ENCODE peak calls at places on chromosome 9, in four cellular contexts. Z is A549, R is heart left ventricle, C is transverse colon. U is an unnamed sample.

GRCh38 chr9:13139641-13140171 is 139.8 kb downstream of the MPDZ start:
- DNase-seq in Z (no peak), R (no peak), C (no peak), U (no peak)

GRCh38 chr9:134895849-134896833 is 15.5 kb downstream of the FCN2 start:
- DNase-seq in Z (peak; percentile 72), R (peak; percentile 83), C (no peak), U (peak; percentile 47)

GRCh38 chr9:88477300-88477751 is 57.7 kb upstream of the NXNL2 start:
- DNase-seq in Z (no peak), R (no peak), C (no peak), U (no peak)

GRCh38 chr9:134223091-134223490 is 58.7 kb upstream of the RNU6ATAC start:
- DNase-seq in Z (no peak), R (peak; percentile 15), C (no peak), U (no peak)

GRCh38 chr9:130768265-130768664 is 66.8 kb upstream of the ABL1 start:
- DNase-seq in Z (no peak), R (no peak), C (peak; percentile 60), U (no peak)

GRCh38 chr9:117156150-117156688 is 258.6 kb downstream of the ASTN2 start:
- DNase-seq in Z (no peak), R (no peak), C (no peak), U (no peak)

GRCh38 chr9:72464819-72465218 is 56.6 kb upstream of the TMC1 start:
- DNase-seq in Z (no peak), R (no peak), C (no peak), U (no peak)

GRCh38 chr9:83204047-83204446 is 141.1 kb upstream of the RASEF start:
- DNase-seq in Z (no peak), R (no peak), C (no peak), U (no peak)

GRCh38 chr9:2741441-2742158 is 24.3 kb downstream of the KCNV2 start:
- DNase-seq in Z (no peak), R (no peak), C (no peak), U (no peak)

GRCh38 chr9:98287383-98287782 is 31.9 kb upstream of the TBC1D2 start:
- DNase-seq in Z (no peak), R (no peak), C (no peak), U (no peak)

GRCh38 chr9:116027511-116027910 is 126.1 kb upstream of the PAPPA start:
- DNase-seq in Z (no peak), R (no peak), C (no peak), U (no peak)

GRCh38 chr9:134388976-134389375 is 62.7 kb downstream of the RXRA start:
- DNase-seq in Z (no peak), R (no peak), C (no peak), U (no peak)

GRCh38 chr9:135068776-135069415 is 18.6 kb upstream of the OLFM1 start:
- DNase-seq in Z (no peak), R (no peak), C (peak; percentile 3), U (peak; percentile 47)

GRCh38 chr9:85943757-85944430 is 2.9 kb downstream of the NAA35 start:
- DNase-seq in Z (no peak), R (no peak), C (no peak), U (no peak)

GRCh38 chr9:105475302-105475701 is 27.5 kb downstream of the FSD1L start:
- DNase-seq in Z (no peak), R (no peak), C (no peak), U (no peak)

GRCh38 chr9:2414465-2414864 is 207.1 kb upstream of the VLDLR start:
- DNase-seq in Z (no peak), R (no peak), C (no peak), U (no peak)

GRCh38 chr9:111411266-111411665 is 72.9 kb downstream of the ECPAS start:
- DNase-seq in Z (no peak), R (no peak), C (no peak), U (no peak)

GRCh38 chr9:11915699-11916098 is 777.5 kb upstream of the TYRP1 start:
- DNase-seq in Z (no peak), R (no peak), C (no peak), U (no peak)

GRCh38 chr9:106862946-106863740 is at the start of gene ZNF462:
- DNase-seq in Z (peak; percentile 43), R (peak; percentile 68), C (peak; percentile 47), U (no peak)
- TF ChIP-seq POLR2A in Z (peak; percentile 42), R (no peak), C (peak; percentile 40), U (no peak)

GRCh38 chr9:17134843-17135577 is at the start of gene CNTLN:
- DNase-seq in Z (peak; percentile 90), R (peak; percentile 97), C (peak; percentile 93), U (peak; percentile 93)
- TF ChIP-seq POLR2A in Z (peak; percentile 95), R (peak; percentile 81), C (peak; percentile 37), U (no peak)

GRCh38 chr9:37575921-37576721 is at the start of gene FBXO10:
- DNase-seq in Z (peak; percentile 69), R (peak; percentile 86), C (peak; percentile 78), U (peak; percentile 61)
- TF ChIP-seq POLR2A in Z (peak; percentile 49), R (peak; percentile 64), C (peak; percentile 36), U (no peak)

GRCh38 chr9:125649826-125650225 is 57.2 kb downstream of the MAPKAP1 start:
- DNase-seq in Z (no peak), R (no peak), C (no peak), U (no peak)

GRCh38 chr9:125648294-125648693 is 58.7 kb downstream of the MAPKAP1 start:
- DNase-seq in Z (no peak), R (no peak), C (no peak), U (no peak)

GRCh38 chr9:125649315-125649714 is 57.7 kb downstream of the MAPKAP1 start:
- DNase-seq in Z (peak; percentile 51), R (no peak), C (no peak), U (no peak)

GRCh38 chr9:125646222-125647100 is 60.5 kb downstream of the MAPKAP1 start:
- DNase-seq in Z (no peak), R (no peak), C (no peak), U (no peak)

DNA sequence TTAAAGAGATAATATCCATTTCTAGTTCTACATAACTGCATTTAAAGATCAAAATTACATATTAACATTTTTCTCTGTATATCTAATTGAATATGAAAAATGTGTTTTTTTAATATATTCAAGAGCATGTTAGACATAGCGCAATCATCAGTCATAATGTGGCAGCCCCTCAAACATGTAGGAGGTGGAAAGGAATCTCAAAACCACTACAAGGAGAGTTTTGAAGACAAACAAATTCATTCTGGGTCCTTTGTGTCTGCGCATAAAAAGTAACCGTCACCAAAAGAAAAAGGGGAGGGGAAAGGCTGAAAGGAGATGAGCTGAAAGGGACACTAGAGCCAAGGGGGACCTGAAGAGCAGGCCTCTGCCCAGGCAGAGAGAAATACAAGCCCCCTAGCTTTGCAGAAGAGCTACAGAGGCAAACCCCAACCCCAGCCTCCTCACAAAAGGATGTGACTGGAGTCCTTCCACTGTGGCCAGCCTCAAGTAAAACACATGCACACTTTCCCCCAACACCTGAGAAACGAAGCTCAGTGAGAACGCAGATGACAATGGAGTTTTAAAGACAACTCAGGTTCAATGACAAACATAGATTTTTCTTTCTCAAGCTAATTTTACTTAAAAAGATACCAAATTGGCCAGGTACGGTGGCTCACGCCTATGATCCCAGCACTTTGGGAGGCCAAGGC is 62.0 kb downstream of the MAPKAP1 start:
- DNase-seq in Z (no peak), R (no peak), C (no peak), U (no peak)
- TF ChIP-seq POLR2A in Z (no peak), R (no peak), C (no peak), U (no peak)

DNA sequence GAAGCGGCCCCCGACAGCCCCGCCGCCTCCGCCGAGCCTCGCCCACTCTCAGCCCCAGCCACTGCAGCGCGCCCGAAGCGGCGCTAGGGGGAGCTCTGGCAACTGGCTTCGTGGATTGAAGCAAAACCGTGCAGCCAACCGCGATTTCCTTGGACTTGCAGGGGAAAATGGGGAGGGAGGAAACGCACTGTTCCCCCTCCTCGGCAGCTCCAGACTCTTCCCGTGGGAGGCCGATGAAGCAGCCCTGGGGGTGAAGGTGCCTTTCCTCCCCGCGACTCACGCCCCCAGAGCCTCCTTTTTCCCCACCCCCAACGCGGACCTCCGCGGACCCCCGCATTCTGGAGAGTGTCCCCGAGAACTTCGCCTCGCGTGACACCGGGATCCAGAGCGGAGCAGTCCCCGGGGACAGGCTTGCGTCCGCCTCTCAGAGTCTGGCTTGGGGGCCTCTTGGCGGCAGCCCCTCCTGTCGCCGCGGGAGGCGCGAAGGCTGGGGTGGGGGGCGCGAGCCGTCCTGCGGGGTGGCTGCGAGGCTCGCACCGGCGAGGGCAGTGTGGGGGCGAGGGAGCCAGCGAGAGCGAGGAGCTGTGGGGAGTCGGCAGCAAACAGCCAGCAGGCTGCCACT is 3.8 kb downstream of the IER5L start:
- DNase-seq in Z (peak; percentile 89), R (peak; percentile 94), C (peak; percentile 93), U (peak; percentile 89)
- TF ChIP-seq POLR2A in Z (no peak), R (peak; percentile 35), C (peak; percentile 13), U (no peak)

GRCh38 chr9:92720209-92720765 is 44.3 kb downstream of the BICD2 start:
- DNase-seq in Z (no peak), R (no peak), C (no peak), U (peak; percentile 15)

GRCh38 chr9:92721548-92721947 is 43.1 kb downstream of the BICD2 start:
- DNase-seq in Z (no peak), R (no peak), C (no peak), U (peak; percentile 7)

GRCh38 chr9:92722386-92723298 is 42.0 kb downstream of the BICD2 start:
- DNase-seq in Z (no peak), R (no peak), C (no peak), U (no peak)

GRCh38 chr9:92719028-92719647 is 45.5 kb downstream of the BICD2 start:
- DNase-seq in Z (no peak), R (no peak), C (no peak), U (no peak)

GRCh38 chr9:92720807-92721535 is 43.7 kb downstream of the BICD2 start:
- DNase-seq in Z (no peak), R (no peak), C (no peak), U (no peak)
- TF ChIP-seq POLR2A in Z (no peak), R (no peak), C (no peak), U (no peak)

GRCh38 chr9:21558627-21559401 is 76.7 kb upstream of the IFNE start:
- DNase-seq in Z (no peak), R (no peak), C (no peak), U (no peak)
- TF ChIP-seq POLR2A in Z (no peak), R (no peak), C (no peak), U (no peak)